ENCODE peak calls at places on chromosomes 7 and 10, in six cellular contexts. R, M, T, J, A and N are unnamed samples.

GRCh38 chr7:36029846-36030510 is 123.1 kb upstream of the EEPD1 start:
- DNase-seq in J (no peak), M (no peak), T (no peak), R (no peak), A (no peak), N (no peak)

GRCh38 chr7:155265960-155266359 is 31.7 kb upstream of the INSIG1 start:
- DNase-seq in R (no peak), J (no peak), T (no peak), A (no peak), M (no peak), N (no peak)

GRCh38 chr10:78559514-78560392 is 509.0 kb upstream of the ZMIZ1 start:
- DNase-seq in J (peak; percentile 42), A (no peak), M (no peak), R (no peak), T (no peak), N (no peak)

GRCh38 chr10:70849582-70850016 is 33.9 kb downstream of the SGPL1 start:
- DNase-seq in A (no peak), T (peak; percentile 89), M (peak; percentile 95), R (no peak), J (no peak), N (peak; percentile 79)

GRCh38 chr7:2894118-2894940 is 50.2 kb upstream of the GNA12 start:
- DNase-seq in A (no peak), M (no peak), R (no peak), T (no peak), J (no peak), N (no peak)

GRCh38 chr10:86497621-86498020 is 24.0 kb downstream of the WAPL start:
- DNase-seq in A (no peak), T (no peak), J (no peak), M (no peak), R (no peak), N (no peak)

GRCh38 chr7:2974093-2974819 is 69.4 kb downstream of the CARD11 start:
- DNase-seq in M (no peak), J (no peak), R (no peak), A (no peak), T (peak; percentile 5), N (no peak)

GRCh38 chr7:28630350-28630749 is 218.0 kb downstream of the CREB5 start:
- DNase-seq in M (peak; percentile 8), R (no peak), T (peak; percentile 33), A (no peak), J (no peak), N (no peak)

GRCh38 chr10:79386637-79387465 is 39.6 kb downstream of the PPIF start:
- DNase-seq in A (no peak), M (no peak), T (no peak), R (no peak), J (peak; percentile 29), N (no peak)

GRCh38 chr10:122279725-122280141 is 8.6 kb downstream of the BTBD16 start:
- DNase-seq in T (peak; percentile 82), M (peak; percentile 28), A (no peak), J (peak; percentile 79), R (peak; percentile 55), N (peak; percentile 51)

GRCh38 chr10:52479567-52479966 is 165.5 kb downstream of the DKK1 start:
- DNase-seq in J (no peak), R (no peak), M (no peak), T (no peak), A (no peak), N (no peak)

GRCh38 chr10:48472670-48473069 is 132.2 kb downstream of the ARHGAP22 start:
- DNase-seq in M (no peak), A (no peak), R (no peak), J (no peak), T (no peak), N (no peak)

GRCh38 chr7:2168612-2169312 is 64.0 kb downstream of the MAD1L1 start:
- DNase-seq in J (peak; percentile 23), R (no peak), A (no peak), M (no peak), T (no peak), N (no peak)

GRCh38 chr10:73641272-73642060 is at the start of gene MYOZ1:
- DNase-seq in T (peak; percentile 66), A (no peak), R (no peak), J (no peak), M (no peak), N (no peak)

GRCh38 chr7:38311329-38311937 is 38.0 kb upstream of the TARP start:
- DNase-seq in J (no peak), R (no peak), A (no peak), T (peak; percentile 87), M (no peak), N (no peak)

GRCh38 chr10:90181251-90181691 is 479.9 kb downstream of the KIF20B start:
- DNase-seq in A (no peak), T (peak; percentile 90), J (no peak), R (no peak), M (no peak), N (peak; percentile 30)

GRCh38 chr7:3332308-3332707 is 31.3 kb downstream of the SDK1 start:
- DNase-seq in A (no peak), T (no peak), R (no peak), M (no peak), J (no peak), N (no peak)

GRCh38 chr10:12081470-12081869 is 12.7 kb downstream of the DHTKD1 start:
- DNase-seq in M (no peak), J (peak; percentile 36), T (no peak), R (no peak), A (peak; percentile 5), N (no peak)

GRCh38 chr10:83492004-83492403 is 647.3 kb upstream of the GHITM start:
- DNase-seq in T (no peak), M (no peak), A (no peak), J (no peak), R (no peak), N (no peak)

GRCh38 chr10:234708-235406 is 99.6 kb downstream of the ZMYND11 start:
- DNase-seq in J (no peak), A (no peak), T (no peak), R (no peak), M (no peak), N (peak; percentile 8)

DNA sequence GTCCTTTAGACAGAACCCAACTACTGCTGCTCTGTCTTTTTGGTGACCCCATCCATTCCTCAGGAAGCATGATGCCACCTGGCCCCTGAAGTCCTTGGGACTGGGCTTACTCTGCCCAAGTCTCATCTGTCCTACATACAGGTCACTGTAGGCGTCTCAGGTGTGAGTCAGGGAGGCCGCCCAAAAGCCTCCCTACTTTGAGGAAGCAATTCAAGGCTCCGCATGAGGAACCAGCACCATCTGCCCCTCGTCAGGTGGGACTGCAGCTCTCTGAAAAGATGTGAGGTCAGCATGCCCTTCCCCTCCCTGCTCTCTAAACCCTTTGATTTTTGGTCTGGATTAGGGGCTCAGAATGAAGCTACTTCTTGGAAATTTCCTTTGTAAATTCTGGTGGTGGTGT is 354.8 kb downstream of the CXCL12 start:
- DNase-seq in J (peak; percentile 74), M (no peak), T (peak; percentile 54), R (no peak), A (no peak), N (no peak)
- H3K14ac ChIP-seq in J (no peak overlapping the region), M (no peak overlapping the region), T (no peak overlapping the region), R (no peak overlapping the region), A (no peak overlapping the region), N (no peak overlapping the region)

GRCh38 chr10:13328126-13328525 is 20.0 kb downstream of the SEPHS1 start:
- DNase-seq in A (no peak), T (peak; percentile 85), M (no peak), R (no peak), J (no peak), N (no peak)
- H3K14ac ChIP-seq in A (no peak overlapping the region), T (no peak overlapping the region), M (no peak overlapping the region), R (no peak overlapping the region), J (no peak overlapping the region), N (no peak overlapping the region)

GRCh38 chr7:133601607-133602006 is 348.7 kb downstream of the EXOC4 start:
- DNase-seq in A (no peak), T (no peak), R (no peak), M (no peak), J (no peak), N (no peak)
- H3K14ac ChIP-seq in A (no peak overlapping the region), T (no peak overlapping the region), R (no peak overlapping the region), M (no peak overlapping the region), J (no peak overlapping the region), N (no peak overlapping the region)

GRCh38 chr7:157612664-157613561 is 276.1 kb downstream of the DNAJB6 start:
- DNase-seq in J (peak; percentile 70), R (no peak), M (no peak), A (no peak), T (peak; percentile 2), N (no peak)

GRCh38 chr7:157615101-157615817 is 278.5 kb downstream of the DNAJB6 start:
- DNase-seq in T (peak; percentile 1), R (no peak), M (peak; percentile 13), A (no peak), J (no peak), N (no peak)

GRCh38 chr7:157615852-157616251 is 279.0 kb downstream of the DNAJB6 start:
- DNase-seq in R (no peak), T (no peak), A (no peak), J (no peak), M (no peak), N (no peak)

GRCh38 chr7:157613575-157614322 is 276.9 kb downstream of the DNAJB6 start:
- DNase-seq in M (no peak), T (no peak), J (peak; percentile 70), R (no peak), A (no peak), N (no peak)

DNA sequence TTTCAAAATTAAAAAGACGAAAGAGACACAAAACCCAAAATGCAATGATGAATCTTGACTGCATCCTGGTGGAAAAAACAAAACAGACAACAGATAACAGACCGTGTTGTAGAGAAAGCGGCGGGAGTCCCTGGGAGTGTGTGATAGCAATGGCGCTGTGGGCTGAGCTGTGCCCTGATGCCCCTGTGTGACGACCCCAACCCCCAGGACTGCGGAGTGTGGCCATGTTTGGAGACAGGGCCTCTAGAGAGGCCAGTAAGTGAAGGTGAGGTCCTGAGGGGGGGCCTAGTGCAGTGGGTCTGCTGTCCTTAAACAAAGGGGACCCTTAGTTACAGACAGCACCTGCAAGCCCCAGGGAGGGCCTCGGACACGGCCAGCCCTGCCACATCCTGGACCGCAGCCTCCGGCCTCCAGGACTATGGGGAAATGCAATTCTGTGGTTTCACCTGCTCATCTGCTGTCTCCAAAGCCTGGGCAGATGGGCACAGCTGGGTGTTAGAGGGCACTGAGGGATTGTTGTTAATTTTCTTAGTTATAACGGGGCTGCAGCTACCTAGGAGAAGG is 277.7 kb downstream of the DNAJB6 start:
- DNase-seq in A (no peak), J (no peak), T (no peak), M (no peak), R (no peak), N (no peak)
- H3K14ac ChIP-seq in A (no peak overlapping the region), J (no peak overlapping the region), T (no peak overlapping the region), M (no peak overlapping the region), R (no peak overlapping the region), N (no peak overlapping the region)

GRCh38 chr7:136940122-136940521 is 71.7 kb downstream of the CHRM2 start:
- DNase-seq in J (no peak), T (no peak), R (no peak), A (no peak), M (no peak), N (no peak)
- H3K14ac ChIP-seq in J (no peak overlapping the region), T (no peak overlapping the region), R (no peak overlapping the region), A (no peak overlapping the region), M (no peak overlapping the region), N (no peak overlapping the region)